ENCODE peak calls at places on chromosomes 16 and 17, in eight cellular contexts. One of them, this sample, is unnamed.
A peak's percentile ranks its signal among the peaks of the same experiment; 100 is the strongest.

GRCh38 chr17:17028878-17029535 is 13.2 kb upstream of the MPRIP start:
- DNase-seq in stomach: no peak
- DNase-seq in transverse colon: no peak
- DNase-seq in tibial nerve: no peak
- DNase-seq in adrenal gland: no peak
- DNase-seq in IMR-90: no peak
- DNase-seq in body of pancreas: no peak
- DNase-seq in GM12878: no peak
- DNase-seq in this sample: no peak

GRCh38 chr17:19409509-19409908 is 1.5 kb upstream of the RNF112 start:
- DNase-seq in body of pancreas: no peak
- DNase-seq in transverse colon: no peak
- DNase-seq in tibial nerve: no peak
- DNase-seq in stomach: no peak
- DNase-seq in adrenal gland: no peak
- DNase-seq in GM12878: no peak
- DNase-seq in IMR-90: peak; percentile 91
- DNase-seq in this sample: no peak

GRCh38 chr17:40645291-40645690 is 2.3 kb downstream of the SMARCE1 start:
- DNase-seq in GM12878: no peak
- DNase-seq in tibial nerve: no peak
- DNase-seq in adrenal gland: no peak
- DNase-seq in IMR-90: no peak
- DNase-seq in transverse colon: no peak
- DNase-seq in stomach: no peak
- DNase-seq in body of pancreas: no peak
- DNase-seq in this sample: no peak

GRCh38 chr17:28124962-28125361 is 82.5 kb downstream of the NLK start:
- DNase-seq in stomach: no peak
- DNase-seq in tibial nerve: no peak
- DNase-seq in IMR-90: no peak
- DNase-seq in adrenal gland: no peak
- DNase-seq in body of pancreas: no peak
- DNase-seq in transverse colon: no peak
- DNase-seq in GM12878: no peak
- DNase-seq in this sample: no peak

GRCh38 chr16:24918641-24919040 is 72.9 kb downstream of the SLC5A11 start:
- DNase-seq in adrenal gland: no peak
- DNase-seq in tibial nerve: no peak
- DNase-seq in transverse colon: no peak
- DNase-seq in body of pancreas: no peak
- DNase-seq in GM12878: no peak
- DNase-seq in IMR-90: no peak
- DNase-seq in stomach: no peak
- DNase-seq in this sample: no peak

GRCh38 chr16:17271687-17272086 is 199.1 kb downstream of the XYLT1 start:
- DNase-seq in stomach: peak; percentile 62
- DNase-seq in IMR-90: peak; percentile 8
- DNase-seq in adrenal gland: peak; percentile 64
- DNase-seq in tibial nerve: peak; percentile 67
- DNase-seq in GM12878: no peak
- DNase-seq in body of pancreas: peak; percentile 67
- DNase-seq in transverse colon: peak; percentile 38
- DNase-seq in this sample: peak; percentile 70

GRCh38 chr17:68184816-68185436 is 62.9 kb upstream of the AMZ2 start:
- DNase-seq in stomach: no peak
- DNase-seq in adrenal gland: no peak
- DNase-seq in GM12878: no peak
- DNase-seq in IMR-90: no peak
- DNase-seq in body of pancreas: no peak
- DNase-seq in tibial nerve: no peak
- DNase-seq in transverse colon: no peak
- DNase-seq in this sample: no peak

GRCh38 chr17:62064029-62064790 is 868 bp downstream of the MED13 start:
- DNase-seq in tibial nerve: no peak
- DNase-seq in IMR-90: peak; percentile 18
- DNase-seq in stomach: no peak
- DNase-seq in transverse colon: no peak
- DNase-seq in body of pancreas: no peak
- DNase-seq in GM12878: no peak
- DNase-seq in adrenal gland: no peak
- DNase-seq in this sample: no peak

GRCh38 chr17:77631307-77631706 is 327.2 kb upstream of the TNRC6C start:
- DNase-seq in transverse colon: no peak
- DNase-seq in stomach: no peak
- DNase-seq in tibial nerve: no peak
- DNase-seq in body of pancreas: no peak
- DNase-seq in IMR-90: no peak
- DNase-seq in GM12878: no peak
- DNase-seq in adrenal gland: no peak
- DNase-seq in this sample: no peak

GRCh38 chr16:26981266-26981938 is 85.3 kb upstream of the C16orf82 start:
- DNase-seq in GM12878: no peak
- DNase-seq in stomach: no peak
- DNase-seq in tibial nerve: no peak
- DNase-seq in adrenal gland: no peak
- DNase-seq in IMR-90: peak; percentile 93
- DNase-seq in transverse colon: no peak
- DNase-seq in body of pancreas: no peak
- DNase-seq in this sample: no peak

GRCh38 chr17:28467456-28468025 is 5.9 kb upstream of the SLC13A2 start:
- DNase-seq in adrenal gland: no peak
- DNase-seq in transverse colon: no peak
- DNase-seq in body of pancreas: no peak
- DNase-seq in GM12878: no peak
- DNase-seq in tibial nerve: no peak
- DNase-seq in stomach: no peak
- DNase-seq in IMR-90: peak; percentile 33
- DNase-seq in this sample: no peak

GRCh38 chr17:50076221-50076590 is 18.9 kb upstream of the PDK2 start:
- DNase-seq in body of pancreas: no peak
- DNase-seq in GM12878: no peak
- DNase-seq in stomach: no peak
- DNase-seq in IMR-90: no peak
- DNase-seq in transverse colon: no peak
- DNase-seq in adrenal gland: no peak
- DNase-seq in tibial nerve: no peak
- DNase-seq in this sample: no peak

GRCh38 chr16:89363621-89364393 is 126.6 kb downstream of the ANKRD11 start:
- DNase-seq in adrenal gland: no peak
- DNase-seq in GM12878: no peak
- DNase-seq in body of pancreas: peak; percentile 66
- DNase-seq in IMR-90: peak; percentile 86
- DNase-seq in tibial nerve: no peak
- DNase-seq in stomach: peak; percentile 56
- DNase-seq in transverse colon: peak; percentile 51
- DNase-seq in this sample: no peak

GRCh38 chr17:73589096-73589980 is 54.9 kb downstream of the SDK2 start:
- DNase-seq in body of pancreas: no peak
- DNase-seq in IMR-90: no peak
- DNase-seq in stomach: no peak
- DNase-seq in GM12878: no peak
- DNase-seq in tibial nerve: no peak
- DNase-seq in transverse colon: no peak
- DNase-seq in adrenal gland: no peak
- DNase-seq in this sample: no peak
- H3K27ac ChIP-seq in body of pancreas: no peak overlapping the region
- H3K27ac ChIP-seq in IMR-90: no peak overlapping the region
- H3K27ac ChIP-seq in stomach: no peak overlapping the region
- H3K27ac ChIP-seq in GM12878: no peak overlapping the region
- H3K27ac ChIP-seq in tibial nerve: no peak overlapping the region
- H3K27ac ChIP-seq in transverse colon: no peak overlapping the region
- H3K27ac ChIP-seq in adrenal gland: no peak overlapping the region
- H3K27ac ChIP-seq in this sample: no peak overlapping the region

GRCh38 chr17:7576432-7576937 is 3.0 kb upstream of the CD68 start:
- DNase-seq in stomach: no peak
- DNase-seq in GM12878: no peak
- DNase-seq in adrenal gland: no peak
- DNase-seq in transverse colon: no peak
- DNase-seq in body of pancreas: no peak
- DNase-seq in IMR-90: no peak
- DNase-seq in tibial nerve: no peak
- DNase-seq in this sample: no peak
- TF ChIP-seq POLR2A in stomach: no peak
- TF ChIP-seq POLR2A in GM12878: peak; percentile 76
- TF ChIP-seq POLR2A in adrenal gland: no peak
- TF ChIP-seq POLR2A in transverse colon: no peak
- TF ChIP-seq POLR2A in body of pancreas: no peak
- TF ChIP-seq POLR2A in IMR-90: no peak
- TF ChIP-seq POLR2A in tibial nerve: no peak
- TF ChIP-seq POLR2A in this sample: no peak

DNA sequence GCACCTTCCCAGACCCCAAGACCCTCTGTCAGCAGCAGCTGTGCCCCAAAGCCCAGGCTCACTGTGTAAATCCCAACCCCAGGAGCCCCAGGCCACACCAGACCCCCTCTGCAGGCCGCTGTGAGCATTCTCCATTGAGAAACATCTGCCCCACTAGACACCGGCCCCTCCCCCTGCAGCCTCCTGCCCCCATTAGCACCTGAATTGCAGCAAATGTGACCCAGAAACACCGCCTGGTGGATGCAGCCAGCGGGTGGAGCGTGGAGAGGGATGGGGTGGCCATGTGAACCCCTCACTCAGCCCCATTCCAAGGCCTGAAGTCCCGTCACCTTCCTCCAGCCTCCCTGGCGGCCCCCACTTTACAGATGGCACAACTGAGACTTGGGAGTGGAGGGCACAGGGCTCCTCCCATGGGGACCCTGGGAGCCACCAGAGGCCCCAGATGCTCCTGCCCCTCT is 2.2 kb downstream of the UBALD1 start:
- DNase-seq in stomach: no peak
- DNase-seq in body of pancreas: no peak
- DNase-seq in tibial nerve: no peak
- DNase-seq in IMR-90: no peak
- DNase-seq in transverse colon: no peak
- DNase-seq in adrenal gland: no peak
- DNase-seq in GM12878: no peak
- DNase-seq in this sample: peak; percentile 40
- TF ChIP-seq CTCF in stomach: no peak
- TF ChIP-seq CTCF in body of pancreas: no peak
- TF ChIP-seq CTCF in tibial nerve: no peak
- TF ChIP-seq CTCF in IMR-90: peak; percentile 13
- TF ChIP-seq CTCF in transverse colon: no peak
- TF ChIP-seq CTCF in adrenal gland: no peak
- TF ChIP-seq CTCF in GM12878: no peak
- TF ChIP-seq CTCF in this sample: no peak

GRCh38 chr16:75308011-75308410 is 56.6 kb upstream of the BCAR1 start:
- DNase-seq in body of pancreas: peak; percentile 65
- DNase-seq in adrenal gland: no peak
- DNase-seq in transverse colon: no peak
- DNase-seq in stomach: peak; percentile 57
- DNase-seq in GM12878: no peak
- DNase-seq in IMR-90: no peak
- DNase-seq in tibial nerve: no peak
- DNase-seq in this sample: no peak
- H3K27ac ChIP-seq in body of pancreas: peak overlapping the region; percentile 94
- H3K27ac ChIP-seq in adrenal gland: no peak overlapping the region
- H3K27ac ChIP-seq in transverse colon: no peak overlapping the region
- H3K27ac ChIP-seq in stomach: peak overlapping the region; percentile 92
- H3K27ac ChIP-seq in GM12878: no peak overlapping the region
- H3K27ac ChIP-seq in IMR-90: no peak overlapping the region
- H3K27ac ChIP-seq in tibial nerve: no peak overlapping the region
- H3K27ac ChIP-seq in this sample: no peak overlapping the region

GRCh38 chr17:4072487-4073157 is 70.2 kb downstream of the ZZEF1 start:
- DNase-seq in stomach: no peak
- DNase-seq in GM12878: no peak
- DNase-seq in IMR-90: peak; percentile 89
- DNase-seq in adrenal gland: no peak
- DNase-seq in tibial nerve: no peak
- DNase-seq in body of pancreas: no peak
- DNase-seq in transverse colon: no peak
- DNase-seq in this sample: no peak

GRCh38 chr17:4068918-4069317 is 73.9 kb downstream of the ZZEF1 start:
- DNase-seq in GM12878: no peak
- DNase-seq in transverse colon: no peak
- DNase-seq in adrenal gland: no peak
- DNase-seq in IMR-90: no peak
- DNase-seq in body of pancreas: peak; percentile 63
- DNase-seq in tibial nerve: no peak
- DNase-seq in stomach: no peak
- DNase-seq in this sample: no peak

GRCh38 chr17:4074831-4075495 is 67.9 kb downstream of the ZZEF1 start:
- DNase-seq in body of pancreas: peak; percentile 37
- DNase-seq in adrenal gland: peak; percentile 20
- DNase-seq in stomach: no peak
- DNase-seq in tibial nerve: no peak
- DNase-seq in transverse colon: no peak
- DNase-seq in IMR-90: peak; percentile 47
- DNase-seq in GM12878: peak; percentile 25
- DNase-seq in this sample: no peak

DNA sequence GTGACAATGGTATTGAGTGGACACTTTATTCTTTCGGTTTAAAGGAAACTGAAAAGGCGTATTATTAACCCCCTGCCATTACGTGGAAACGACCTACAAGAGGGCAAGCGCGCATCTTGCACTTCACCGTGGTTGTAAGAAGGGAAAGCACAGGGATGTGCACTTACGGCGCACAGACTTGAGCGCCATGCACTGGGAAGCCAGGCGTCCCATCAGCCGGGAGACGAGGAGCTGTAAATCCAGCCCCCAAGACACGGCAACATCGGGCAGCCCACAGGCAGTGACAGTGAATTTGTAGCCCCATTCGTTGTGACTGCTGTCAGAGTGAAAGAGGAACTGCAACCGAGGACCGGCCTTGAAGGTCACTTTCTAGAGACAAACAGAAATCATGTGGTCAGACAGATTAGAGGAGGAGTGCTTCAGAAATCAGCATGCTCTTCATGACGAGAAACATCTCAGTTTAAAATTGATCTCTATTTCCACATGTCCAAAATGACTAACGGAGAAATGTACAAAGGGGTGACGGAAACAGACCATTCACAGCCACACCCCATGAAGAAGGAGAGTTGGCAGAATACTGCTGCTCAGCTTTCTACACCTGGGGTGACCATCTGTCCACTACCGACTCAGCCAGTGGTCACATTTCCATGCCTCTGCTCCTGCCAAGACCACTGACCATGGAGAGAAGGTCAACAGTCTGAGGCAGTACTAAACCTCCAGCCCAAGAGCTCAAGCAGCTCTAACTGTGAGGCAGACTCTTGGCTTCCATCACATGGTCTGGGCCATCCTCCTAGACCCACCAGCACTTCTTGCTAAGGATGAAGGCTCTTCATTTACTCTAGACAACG is 68.6 kb downstream of the ZZEF1 start:
- DNase-seq in transverse colon: peak; percentile 55
- DNase-seq in GM12878: peak; percentile 92
- DNase-seq in stomach: peak; percentile 28
- DNase-seq in tibial nerve: no peak
- DNase-seq in body of pancreas: no peak
- DNase-seq in adrenal gland: peak; percentile 74
- DNase-seq in IMR-90: no peak
- DNase-seq in this sample: no peak
- TF ChIP-seq POLR2A in transverse colon: no peak
- TF ChIP-seq POLR2A in GM12878: peak; percentile 65
- TF ChIP-seq POLR2A in stomach: no peak
- TF ChIP-seq POLR2A in tibial nerve: no peak
- TF ChIP-seq POLR2A in body of pancreas: no peak
- TF ChIP-seq POLR2A in adrenal gland: no peak
- TF ChIP-seq POLR2A in IMR-90: no peak
- TF ChIP-seq POLR2A in this sample: no peak

This sample was measured in ovary.